ENCODE peak calls at places on chromosomes 3 and 15, in six cellular contexts. B, K, Z, V, E and F are unnamed samples.

GRCh38 chr3:117910820-117911524 is 1123.7 kb downstream of the IGSF11 start:
- DNase-seq in E (no peak), V (no peak), K (no peak), Z (no peak), B (no peak), F (no peak)

GRCh38 chr15:57156210-57156887 is 220.0 kb upstream of the CGNL1 start:
- DNase-seq in V (no peak), K (no peak), E (no peak), Z (peak), B (no peak), F (no peak)

GRCh38 chr3:146044046-146044445 is 116.9 kb downstream of the PLOD2 start:
- DNase-seq in Z (no peak), V (no peak), K (no peak), E (no peak), B (no peak), F (no peak)

GRCh38 chr3:149646181-149646766 is 11.6 kb downstream of the WWTR1 start:
- DNase-seq in B (no peak), Z (no peak), V (no peak), E (peak), K (peak), F (no peak)

GRCh38 chr3:170007031-170007663 is 30.6 kb upstream of the GPR160 start:
- DNase-seq in B (no peak), Z (peak), E (no peak), K (peak), V (peak), F (peak)

GRCh38 chr15:29571728-29572454 is 250.4 kb downstream of the TJP1 start:
- DNase-seq in K (peak), Z (peak), V (no peak), B (no peak), E (peak), F (no peak)

GRCh38 chr15:83205725-83206324 is 1.8 kb downstream of the HDGFL3 start:
- DNase-seq in Z (peak), E (peak), K (peak), V (no peak), B (no peak), F (no peak)

GRCh38 chr15:40333922-40334492 is 6.7 kb downstream of the CCDC9B start:
- DNase-seq in V (peak), E (no peak), K (peak), B (no peak), Z (peak), F (no peak)

GRCh38 chr3:75001330-75001729 is 386.9 kb upstream of the CNTN3 start:
- DNase-seq in K (peak), Z (peak), V (no peak), B (no peak), E (no peak), F (peak)

GRCh38 chr3:111749171-111750170 is 109.6 kb upstream of the PHLDB2 start:
- DNase-seq in E (no peak), B (no peak), V (no peak), K (no peak), Z (no peak), F (no peak)

GRCh38 chr3:142026333-142026732 is 123.0 kb downstream of the TFDP2 start:
- DNase-seq in K (no peak), E (no peak), V (no peak), Z (no peak), B (no peak), F (no peak)
- H3K4me3 ChIP-seq in K (no peak), E (no peak), V (no peak), Z (no peak), B (peak), F (no peak)

GRCh38 chr15:45630958-45631691 is 3.7 kb upstream of the SQOR start:
- DNase-seq in E (peak), K (peak), Z (peak), B (no peak), V (no peak), F (no peak)
- H3K4me3 ChIP-seq in E (peak), K (peak), Z (peak), B (no peak), V (no peak), F (no peak)

GRCh38 chr3:98966862-98967554 is 65.5 kb upstream of the DCBLD2 start:
- DNase-seq in E (peak), K (no peak), B (no peak), V (no peak), Z (no peak), F (no peak)

GRCh38 chr3:98968824-98969223 is 67.3 kb upstream of the DCBLD2 start:
- DNase-seq in Z (no peak), K (no peak), B (no peak), E (no peak), V (no peak), F (no peak)

GRCh38 chr3:98966434-98966833 is 64.9 kb upstream of the DCBLD2 start:
- DNase-seq in K (no peak), Z (no peak), E (peak), V (no peak), B (no peak), F (no peak)

GRCh38 chr3:98968347-98968746 is 66.9 kb upstream of the DCBLD2 start:
- DNase-seq in K (no peak), Z (no peak), V (no peak), B (no peak), E (no peak), F (no peak)

DNA sequence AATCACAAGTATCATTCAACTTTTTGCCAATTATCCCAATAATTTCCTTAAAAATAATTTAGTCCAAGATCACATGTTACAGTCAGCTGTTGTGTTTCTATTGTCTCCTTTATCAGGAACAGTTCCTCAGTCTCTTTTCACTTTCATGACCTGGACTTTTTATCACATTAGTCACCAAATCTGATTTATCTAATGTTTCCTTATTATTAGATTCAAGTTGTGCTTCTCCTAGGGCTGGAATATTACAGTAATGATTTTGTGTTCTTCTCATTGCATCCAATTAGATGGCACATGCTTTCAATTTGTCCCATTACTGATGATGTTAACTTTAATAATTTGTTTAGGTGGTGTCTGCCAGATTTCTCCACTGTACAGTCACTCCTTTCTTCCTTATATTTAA is 66.3 kb upstream of the DCBLD2 start:
- DNase-seq in E (no peak), Z (no peak), K (no peak), V (no peak), B (no peak), F (no peak)
- H3K4me3 ChIP-seq in E (no peak), Z (no peak), K (no peak), V (no peak), B (no peak), F (no peak)

GRCh38 chr15:73926191-73927002 is at the start of gene LOXL1:
- DNase-seq in V (no peak), Z (peak), E (peak), K (peak), B (peak), F (no peak)
- H3K4me3 ChIP-seq in V (peak), Z (peak), E (peak), K (peak), B (peak), F (peak)

GRCh38 chr3:147422226-147422933 is 13.2 kb downstream of the ZIC1 start:
- DNase-seq in K (no peak), E (no peak), Z (no peak), B (no peak), V (no peak), F (no peak)
- H3K4me3 ChIP-seq in K (no peak), E (no peak), Z (no peak), B (no peak), V (no peak), F (no peak)

DNA sequence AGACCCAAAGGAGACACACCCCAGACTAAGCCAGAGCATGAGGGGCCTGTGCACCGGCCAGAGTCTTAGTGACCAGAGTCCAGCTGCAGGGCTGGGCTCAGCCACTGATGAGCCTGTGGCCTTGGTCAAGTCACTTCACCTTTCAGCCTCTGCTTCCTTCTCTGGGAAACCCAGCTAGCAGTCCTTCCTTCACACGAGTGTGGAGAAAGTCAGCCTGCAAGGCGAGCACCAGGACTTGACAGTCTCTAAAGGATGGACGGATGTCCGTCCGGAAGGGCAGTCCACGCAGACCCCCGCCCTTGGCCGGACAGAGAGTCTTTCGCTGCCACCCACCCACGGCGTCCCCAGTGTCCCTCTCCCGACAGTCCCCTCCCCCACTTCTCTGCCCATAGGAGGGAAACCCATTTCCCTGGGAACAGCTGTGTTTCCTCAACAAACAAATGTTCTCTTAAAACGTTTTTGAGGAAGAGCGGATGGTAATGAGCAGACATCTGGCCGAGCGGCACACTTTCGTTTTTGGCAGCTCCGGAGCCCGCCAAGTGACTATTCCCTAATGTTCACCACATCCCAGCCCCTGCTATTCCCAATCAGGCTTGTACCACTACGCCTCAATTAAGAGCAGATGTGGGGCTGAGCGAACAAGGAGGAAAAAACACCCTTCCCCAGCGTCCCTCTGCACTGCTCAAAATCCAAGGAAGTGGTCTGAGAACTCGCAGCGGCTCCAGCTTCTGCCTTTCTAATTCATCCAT is 129.1 kb upstream of the SMAD3 start:
- DNase-seq in B (no peak), K (peak), Z (peak), E (no peak), V (no peak), F (no peak)
- H3K4me3 ChIP-seq in B (no peak), K (peak), Z (peak), E (no peak), V (no peak), F (no peak)

GRCh38 chr3:126955004-126955790 is 27.7 kb upstream of the PLXNA1 start:
- DNase-seq in B (no peak), Z (no peak), K (no peak), E (no peak), V (no peak), F (no peak)
- H3K4me3 ChIP-seq in B (no peak), Z (no peak), K (no peak), E (no peak), V (no peak), F (no peak)

GRCh38 chr3:71723452-71724170 is 1.6 kb downstream of the EIF4E3 start:
- DNase-seq in K (no peak), B (no peak), V (peak), E (no peak), Z (no peak), F (no peak)
- H3K4me3 ChIP-seq in K (no peak), B (no peak), V (peak), E (peak), Z (no peak), F (no peak)